ENCODE peak calls at places on chromosomes 12 and 14, in six cellular contexts. One of them, this sample, is unnamed.

GRCh38 chr12:47775100-47775911 is 2.3 kb downstream of the SLC48A1 start:
- DNase-seq in posterior cingulate gyrus: no peak
- DNase-seq in skeletal muscle cell: no peak
- DNase-seq in kidney tubule cell: peak
- DNase-seq in CD8-positive, alpha-beta memory T cell: no peak
- DNase-seq in stimulated activated CD4-positive, alpha-beta T cell treated with anti-CD3 and anti-CD28 coated beads, TNF-alpha, amount 100 ng/mL, for 4 hours: no peak
- DNase-seq in this sample: no peak

GRCh38 chr12:63826002-63826585 is 18.4 kb upstream of the SRGAP1 start:
- DNase-seq in posterior cingulate gyrus: no peak
- DNase-seq in skeletal muscle cell: no peak
- DNase-seq in kidney tubule cell: peak
- DNase-seq in CD8-positive, alpha-beta memory T cell: no peak
- DNase-seq in stimulated activated CD4-positive, alpha-beta T cell treated with anti-CD3 and anti-CD28 coated beads, TNF-alpha, amount 100 ng/mL, for 4 hours: no peak
- DNase-seq in this sample: peak

GRCh38 chr14:54627718-54628345 is 60.9 kb downstream of the SAMD4A start:
- DNase-seq in posterior cingulate gyrus: no peak
- DNase-seq in skeletal muscle cell: no peak
- DNase-seq in kidney tubule cell: peak
- DNase-seq in CD8-positive, alpha-beta memory T cell: no peak
- DNase-seq in stimulated activated CD4-positive, alpha-beta T cell treated with anti-CD3 and anti-CD28 coated beads, TNF-alpha, amount 100 ng/mL, for 4 hours: peak
- DNase-seq in this sample: no peak

GRCh38 chr12:122392411-122392810 is 30.1 kb downstream of the CLIP1 start:
- DNase-seq in posterior cingulate gyrus: no peak
- DNase-seq in skeletal muscle cell: no peak
- DNase-seq in kidney tubule cell: no peak
- DNase-seq in CD8-positive, alpha-beta memory T cell: no peak
- DNase-seq in stimulated activated CD4-positive, alpha-beta T cell treated with anti-CD3 and anti-CD28 coated beads, TNF-alpha, amount 100 ng/mL, for 4 hours: no peak
- DNase-seq in this sample: no peak

GRCh38 chr12:122350444-122350843 is 72.0 kb downstream of the CLIP1 start:
- DNase-seq in posterior cingulate gyrus: peak
- DNase-seq in skeletal muscle cell: peak
- DNase-seq in kidney tubule cell: no peak
- DNase-seq in CD8-positive, alpha-beta memory T cell: no peak
- DNase-seq in stimulated activated CD4-positive, alpha-beta T cell treated with anti-CD3 and anti-CD28 coated beads, TNF-alpha, amount 100 ng/mL, for 4 hours: no peak
- DNase-seq in this sample: no peak

GRCh38 chr12:54622463-54623183 is 12.1 kb downstream of the LACRT start:
- DNase-seq in posterior cingulate gyrus: no peak
- DNase-seq in skeletal muscle cell: peak
- DNase-seq in kidney tubule cell: no peak
- DNase-seq in CD8-positive, alpha-beta memory T cell: no peak
- DNase-seq in stimulated activated CD4-positive, alpha-beta T cell treated with anti-CD3 and anti-CD28 coated beads, TNF-alpha, amount 100 ng/mL, for 4 hours: no peak
- DNase-seq in this sample: peak

GRCh38 chr14:24108336-24108874 is 6.2 kb upstream of the DCAF11 start:
- DNase-seq in posterior cingulate gyrus: no peak
- DNase-seq in skeletal muscle cell: no peak
- DNase-seq in kidney tubule cell: no peak
- DNase-seq in CD8-positive, alpha-beta memory T cell: no peak
- DNase-seq in stimulated activated CD4-positive, alpha-beta T cell treated with anti-CD3 and anti-CD28 coated beads, TNF-alpha, amount 100 ng/mL, for 4 hours: no peak
- DNase-seq in this sample: no peak

GRCh38 chr12:93136243-93137015 is 207.3 kb upstream of the EEA1 start:
- DNase-seq in posterior cingulate gyrus: no peak
- DNase-seq in skeletal muscle cell: no peak
- DNase-seq in kidney tubule cell: no peak
- DNase-seq in CD8-positive, alpha-beta memory T cell: no peak
- DNase-seq in stimulated activated CD4-positive, alpha-beta T cell treated with anti-CD3 and anti-CD28 coated beads, TNF-alpha, amount 100 ng/mL, for 4 hours: no peak
- DNase-seq in this sample: no peak

GRCh38 chr12:119512772-119513497 is 80.6 kb upstream of the TMEM233 start:
- DNase-seq in posterior cingulate gyrus: no peak
- DNase-seq in skeletal muscle cell: no peak
- DNase-seq in kidney tubule cell: no peak
- DNase-seq in CD8-positive, alpha-beta memory T cell: no peak
- DNase-seq in stimulated activated CD4-positive, alpha-beta T cell treated with anti-CD3 and anti-CD28 coated beads, TNF-alpha, amount 100 ng/mL, for 4 hours: no peak
- DNase-seq in this sample: no peak

GRCh38 chr14:77612011-77612620 is 4.3 kb downstream of the SPTLC2 start:
- DNase-seq in posterior cingulate gyrus: no peak
- DNase-seq in skeletal muscle cell: no peak
- DNase-seq in kidney tubule cell: peak
- DNase-seq in CD8-positive, alpha-beta memory T cell: no peak
- DNase-seq in stimulated activated CD4-positive, alpha-beta T cell treated with anti-CD3 and anti-CD28 coated beads, TNF-alpha, amount 100 ng/mL, for 4 hours: no peak
- DNase-seq in this sample: no peak

GRCh38 chr12:70828391-70828790 is 92.1 kb downstream of the PTPRR start:
- DNase-seq in posterior cingulate gyrus: no peak
- DNase-seq in skeletal muscle cell: peak
- DNase-seq in kidney tubule cell: no peak
- DNase-seq in CD8-positive, alpha-beta memory T cell: no peak
- DNase-seq in stimulated activated CD4-positive, alpha-beta T cell treated with anti-CD3 and anti-CD28 coated beads, TNF-alpha, amount 100 ng/mL, for 4 hours: no peak
- DNase-seq in this sample: no peak

GRCh38 chr12:95918194-95918993 is 24.0 kb downstream of the CCDC38 start:
- DNase-seq in posterior cingulate gyrus: no peak
- DNase-seq in skeletal muscle cell: peak
- DNase-seq in kidney tubule cell: peak
- DNase-seq in CD8-positive, alpha-beta memory T cell: peak
- DNase-seq in stimulated activated CD4-positive, alpha-beta T cell treated with anti-CD3 and anti-CD28 coated beads, TNF-alpha, amount 100 ng/mL, for 4 hours: peak
- DNase-seq in this sample: peak